ENCODE peak calls at places on chromosomes 13 and 19, in six cellular contexts. W is keratinocyte, R is transverse colon, S is osteoblast, C is hepatocyte, N is mucosa of descending colon. F is an unnamed sample.

GRCh38 chr13:105538346-105538745 is 997.1 kb downstream of the EFNB2 start:
- DNase-seq in W (no peak), R (no peak), S (no peak), C (no peak), N (no peak), F (no peak)

GRCh38 chr13:44309771-44310767 is 63.6 kb upstream of the SERP2 start:
- DNase-seq in W (no peak), R (peak; percentile 84), S (no peak), C (no peak), N (peak; percentile 91), F (no peak)

GRCh38 chr19:48806818-48807589 is 3.8 kb downstream of the BCAT2 start:
- DNase-seq in W (no peak), R (peak; percentile 68), S (no peak), C (peak; percentile 87), N (peak; percentile 80), F (no peak)

GRCh38 chr13:97369269-97369893 is 64.6 kb upstream of the RAP2A start:
- DNase-seq in W (no peak), R (no peak), S (no peak), C (no peak), N (no peak), F (no peak)

GRCh38 chr19:34041922-34042521 is 130.3 kb upstream of the LSM14A start:
- DNase-seq in W (no peak), R (peak; percentile 63), S (peak; percentile 86), C (peak; percentile 60), N (peak; percentile 80), F (peak; percentile 84)

GRCh38 chr13:105971312-105971711 is 564.1 kb downstream of the EFNB2 start:
- DNase-seq in W (no peak), R (no peak), S (no peak), C (peak; percentile 28), N (no peak), F (no peak)

GRCh38 chr13:71621152-71622124 is 245.6 kb downstream of the DACH1 start:
- DNase-seq in W (no peak), R (no peak), S (no peak), C (no peak), N (no peak), F (no peak)

GRCh38 chr19:12331211-12331941 is 2.1 kb downstream of the ZNF563 start:
- DNase-seq in W (no peak), R (peak; percentile 18), S (no peak), C (peak; percentile 66), N (no peak), F (no peak)

GRCh38 chr13:90272356-90272755 is 1075.1 kb upstream of the MIR17HG start:
- DNase-seq in W (no peak), R (no peak), S (no peak), C (no peak), N (no peak), F (no peak)

DNA sequence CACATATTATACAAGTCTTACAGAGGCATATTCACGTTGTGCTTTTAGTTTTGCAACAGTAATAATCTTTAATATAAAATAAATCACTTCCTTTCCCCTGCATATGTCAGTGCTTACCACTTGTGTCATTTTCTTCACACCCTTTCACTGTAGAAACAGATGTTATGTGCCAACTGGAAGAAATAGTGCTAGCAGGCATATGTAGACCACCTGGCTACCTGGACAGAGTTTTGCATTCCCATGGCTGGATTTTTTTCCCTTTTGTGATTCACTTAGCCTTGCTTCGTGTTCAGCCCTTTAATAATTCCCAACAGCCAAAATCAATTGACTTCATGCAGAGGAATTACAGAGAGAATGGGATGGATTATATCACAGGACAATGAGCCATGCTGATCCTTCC is 399.1 kb upstream of the SPRY2 start:
- DNase-seq in W (no peak), R (no peak), S (no peak), C (no peak), N (no peak), F (no peak)
- H3K9me3 ChIP-seq in W (no peaks in the 10 kb centered on the region), R (peaks cover 6% of the 10 kb centered on the region), S (no peaks in the 10 kb centered on the region), C (no peaks in the 10 kb centered on the region), N (peaks cover 5% of the 10 kb centered on the region), F (no peaks in the 10 kb centered on the region)

GRCh38 chr19:14406645-14407331 is 12.4 kb downstream of the DDX39A start:
- DNase-seq in W (no peak), R (no peak), S (no peak), C (no peak), N (no peak), F (no peak)
- TF ChIP-seq CTCF in W (no peak), R (no peak), S (no peak), C (no peak), N (no peak), F (no peak)

GRCh38 chr19:56683119-56683518 is 11.6 kb upstream of the ZNF835 start:
- DNase-seq in W (no peak), R (no peak), S (no peak), C (no peak), N (no peak), F (no peak)
- H3K9me3 ChIP-seq in W (peaks cover 9% of the 10 kb centered on the region), R (no peaks in the 10 kb centered on the region), S (no peaks in the 10 kb centered on the region), C (no peaks in the 10 kb centered on the region), N (peaks cover 51% of the 10 kb centered on the region), F (no peaks in the 10 kb centered on the region)

DNA sequence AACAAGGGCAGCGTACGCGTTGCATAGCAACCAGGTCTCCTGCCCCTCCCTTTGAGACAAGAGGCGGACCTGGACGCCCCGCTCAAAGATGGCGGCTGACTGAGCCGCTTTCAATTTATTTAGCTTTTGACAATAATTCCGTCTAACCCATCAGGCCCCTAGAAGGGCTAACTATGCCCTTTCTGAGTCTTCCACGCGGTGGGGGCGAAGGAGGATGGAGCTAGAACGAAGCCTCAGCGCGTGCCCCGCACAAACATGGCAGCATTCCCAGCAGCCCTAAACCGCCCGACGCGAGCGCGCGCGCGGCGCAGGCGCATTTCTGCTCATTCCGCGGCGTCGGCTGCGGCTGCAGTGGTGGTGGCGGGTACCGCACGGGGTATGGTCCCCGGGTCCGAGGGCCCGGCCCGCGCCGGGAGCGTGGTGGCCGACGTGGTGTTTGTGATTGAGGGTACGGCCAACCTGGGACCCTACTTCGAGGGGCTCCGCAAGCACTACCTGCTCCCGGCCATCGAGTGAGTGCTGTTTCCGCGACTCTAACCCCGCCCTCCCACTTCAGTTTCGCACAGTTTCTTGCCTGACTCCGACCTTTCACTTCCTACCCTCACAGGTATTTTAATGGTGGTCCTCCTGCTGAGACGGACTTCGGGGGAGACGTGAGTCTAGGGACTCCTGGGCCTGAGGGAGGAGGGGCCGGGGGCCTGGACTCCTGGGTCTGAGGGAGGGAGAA is at the start of gene MED25:
- DNase-seq in W (no peak), R (peak; percentile 87), S (peak; percentile 98), C (peak; percentile 92), N (peak; percentile 88), F (peak; percentile 92)
- TF ChIP-seq CTCF in W (no peak), R (peak; percentile 24), S (no peak), C (no peak), N (peak; percentile 21), F (peak; percentile 44)

F was measured in suprapubic skin.